ENCODE peak calls at places on chromosomes 16 and 17, in four cellular contexts. M is left colon, F is Peyer's patch, C is GDM1. G is an unnamed sample.
A peak's percentile ranks its signal among the peaks of the same experiment; 100 is the strongest.

GRCh38 chr16:58116046-58116445 is 13.1 kb downstream of the CFAP20 start:
- DNase-seq in M (no peak), C (no peak), F (no peak), G (no peak)

GRCh38 chr17:73522107-73522506 is 122.1 kb downstream of the SDK2 start:
- DNase-seq in C (no peak), M (no peak), F (no peak), G (no peak)

GRCh38 chr17:71180801-71181385 is 939.9 kb upstream of the SOX9 start:
- DNase-seq in M (peak; percentile 59), C (no peak), F (no peak), G (no peak)

GRCh38 chr17:53996896-53997295 is 174.2 kb downstream of the KIF2B start:
- DNase-seq in F (no peak), C (no peak), M (no peak), G (no peak)

GRCh38 chr16:31148896-31149295 is 970 bp downstream of the PRSS36 start:
- DNase-seq in C (no peak), F (no peak), M (no peak), G (no peak)

GRCh38 chr17:47733047-47733413 is at the start of gene TBX21:
- DNase-seq in M (peak; percentile 85), F (peak; percentile 95), C (peak; percentile 36), G (no peak)

GRCh38 chr17:27320222-27320560 is 26.3 kb downstream of the WSB1 start:
- DNase-seq in C (no peak), M (no peak), F (no peak), G (no peak)

GRCh38 chr16:51166116-51166515 is 15.0 kb upstream of the SALL1 start:
- DNase-seq in F (no peak), M (no peak), C (no peak), G (no peak)

GRCh38 chr17:60586288-60586974 is 13.6 kb upstream of the PPM1D start:
- DNase-seq in M (peak; percentile 12), C (no peak), F (no peak), G (peak; percentile 35)

GRCh38 chr17:36667922-36668321 is 66.5 kb downstream of the MRM1 start:
- DNase-seq in M (no peak), F (no peak), C (no peak), G (peak; percentile 31)

GRCh38 chr17:83173180-83173996 is 94.0 kb downstream of the METRNL start:
- DNase-seq in F (no peak), M (peak; percentile 2), C (no peak), G (no peak)

GRCh38 chr16:62939687-62940086 is 903.4 kb upstream of the CDH8 start:
- DNase-seq in F (no peak), M (no peak), C (no peak), G (no peak)

GRCh38 chr17:80785477-80786178 is 206.0 kb upstream of the CHMP6 start:
- DNase-seq in F (no peak), C (no peak), M (no peak), G (no peak)

G was measured in trophoblast cell.